ENCODE peak calls at places on chromosomes 5 and 9, in nine cellular contexts. One of them, this sample, is unnamed.

GRCh38 chr9:103082494-103082893 is 87.4 kb downstream of the CYLC2 start:
- DNase-seq in GM20000: no peak
- DNase-seq in cerebellar cortex: no peak
- DNase-seq in GM23248: no peak
- DNase-seq in NCI-H2171 treated with DMSO at 0.1 percent for 48 hours: no peak
- DNase-seq in K562: no peak
- DNase-seq in HEK293T: no peak
- DNase-seq in activated T-cell treated with anti-CD3 and anti-CD28 coated beads, Interleukin-2, amount 50 U/mL, for 24 hours: no peak
- DNase-seq in vagina: no peak
- DNase-seq in this sample: no peak

GRCh38 chr9:78831726-78832125 is 534.8 kb downstream of the PSAT1 start:
- DNase-seq in GM20000: no peak
- DNase-seq in cerebellar cortex: no peak
- DNase-seq in GM23248: peak
- DNase-seq in NCI-H2171 treated with DMSO at 0.1 percent for 48 hours: no peak
- DNase-seq in K562: no peak
- DNase-seq in HEK293T: no peak
- DNase-seq in activated T-cell treated with anti-CD3 and anti-CD28 coated beads, Interleukin-2, amount 50 U/mL, for 24 hours: no peak
- DNase-seq in vagina: no peak
- DNase-seq in this sample: no peak

GRCh38 chr5:168793844-168794837 is 215.0 kb upstream of the PANK3 start:
- DNase-seq in GM20000: no peak
- DNase-seq in cerebellar cortex: no peak
- DNase-seq in GM23248: peak
- DNase-seq in NCI-H2171 treated with DMSO at 0.1 percent for 48 hours: no peak
- DNase-seq in K562: no peak
- DNase-seq in HEK293T: peak
- DNase-seq in activated T-cell treated with anti-CD3 and anti-CD28 coated beads, Interleukin-2, amount 50 U/mL, for 24 hours: peak
- DNase-seq in vagina: no peak
- DNase-seq in this sample: no peak

GRCh38 chr9:131677445-131678180 is 62.3 kb downstream of the RAPGEF1 start:
- DNase-seq in GM20000: peak
- DNase-seq in cerebellar cortex: no peak
- DNase-seq in GM23248: peak
- DNase-seq in NCI-H2171 treated with DMSO at 0.1 percent for 48 hours: peak
- DNase-seq in K562: no peak
- DNase-seq in HEK293T: no peak
- DNase-seq in activated T-cell treated with anti-CD3 and anti-CD28 coated beads, Interleukin-2, amount 50 U/mL, for 24 hours: no peak
- DNase-seq in vagina: no peak
- DNase-seq in this sample: no peak

GRCh38 chr5:170631471-170632195 is 127.8 kb downstream of the KCNIP1 start:
- DNase-seq in GM20000: no peak
- DNase-seq in cerebellar cortex: peak
- DNase-seq in GM23248: peak
- DNase-seq in NCI-H2171 treated with DMSO at 0.1 percent for 48 hours: no peak
- DNase-seq in K562: peak
- DNase-seq in HEK293T: peak
- DNase-seq in activated T-cell treated with anti-CD3 and anti-CD28 coated beads, Interleukin-2, amount 50 U/mL, for 24 hours: no peak
- DNase-seq in vagina: no peak
- DNase-seq in this sample: no peak

GRCh38 chr9:113941056-113941455 is 64.9 kb downstream of the ZNF618 start:
- DNase-seq in GM20000: no peak
- DNase-seq in cerebellar cortex: no peak
- DNase-seq in GM23248: no peak
- DNase-seq in NCI-H2171 treated with DMSO at 0.1 percent for 48 hours: no peak
- DNase-seq in K562: no peak
- DNase-seq in HEK293T: no peak
- DNase-seq in activated T-cell treated with anti-CD3 and anti-CD28 coated beads, Interleukin-2, amount 50 U/mL, for 24 hours: no peak
- DNase-seq in vagina: no peak
- DNase-seq in this sample: no peak

GRCh38 chr9:87871425-87872078 is 11.1 kb upstream of the SPATA31E1 start:
- DNase-seq in GM20000: no peak
- DNase-seq in cerebellar cortex: no peak
- DNase-seq in GM23248: no peak
- DNase-seq in NCI-H2171 treated with DMSO at 0.1 percent for 48 hours: peak
- DNase-seq in K562: no peak
- DNase-seq in HEK293T: no peak
- DNase-seq in activated T-cell treated with anti-CD3 and anti-CD28 coated beads, Interleukin-2, amount 50 U/mL, for 24 hours: no peak
- DNase-seq in vagina: no peak
- DNase-seq in this sample: no peak

GRCh38 chr5:169050146-169050571 is 250.8 kb downstream of the SLIT3 start:
- DNase-seq in GM20000: no peak
- DNase-seq in cerebellar cortex: no peak
- DNase-seq in GM23248: peak
- DNase-seq in NCI-H2171 treated with DMSO at 0.1 percent for 48 hours: no peak
- DNase-seq in K562: no peak
- DNase-seq in HEK293T: no peak
- DNase-seq in activated T-cell treated with anti-CD3 and anti-CD28 coated beads, Interleukin-2, amount 50 U/mL, for 24 hours: no peak
- DNase-seq in vagina: no peak
- DNase-seq in this sample: no peak

GRCh38 chr9:115921301-115921700 is 232.3 kb upstream of the PAPPA start:
- DNase-seq in GM20000: no peak
- DNase-seq in cerebellar cortex: no peak
- DNase-seq in GM23248: peak
- DNase-seq in NCI-H2171 treated with DMSO at 0.1 percent for 48 hours: no peak
- DNase-seq in K562: no peak
- DNase-seq in HEK293T: no peak
- DNase-seq in activated T-cell treated with anti-CD3 and anti-CD28 coated beads, Interleukin-2, amount 50 U/mL, for 24 hours: no peak
- DNase-seq in vagina: no peak
- DNase-seq in this sample: no peak